ENCODE peak calls at places on chromosomes 4 and X, in four cellular contexts. K is upper lobe of right lung, M is cardiac muscle cell, H is left colon. V is an unnamed sample.

GRCh38 chr4:71304289-71304850 is 34.5 kb upstream of the SLC4A4 start:
- DNase-seq in H (no peak), K (no peak), M (no peak), V (no peak)

GRCh38 chr4:60201052-60201673 is 999.0 kb upstream of the ADGRL3 start:
- DNase-seq in H (no peak), K (no peak), M (peak; percentile 80), V (peak; percentile 62)

GRCh38 chr4:158858410-158859189 is 89.8 kb downstream of the FNIP2 start:
- DNase-seq in H (no peak), M (no peak), K (no peak), V (no peak)

GRCh38 chr4:70628444-70628843 is at the start of gene ENAM:
- DNase-seq in K (no peak), M (no peak), H (no peak), V (no peak)

GRCh38 chr4:25568788-25569231 is 86.8 kb upstream of the SLC34A2 start:
- DNase-seq in M (no peak), K (no peak), H (peak; percentile 37), V (no peak)

GRCh38 chr4:98260047-98260578 is 1.1 kb upstream of the RAP1GDS1 start:
- DNase-seq in H (peak; percentile 58), M (peak; percentile 67), K (peak; percentile 86), V (peak; percentile 59)

GRCh38 chr4:152594981-152595916 is 59.4 kb upstream of the FBXW7 start:
- DNase-seq in H (no peak), M (no peak), K (no peak), V (no peak)

GRCh38 chrX:18927558-18927957 is 56.4 kb downstream of the PHKA2 start:
- DNase-seq in M (no peak), K (no peak), H (no peak), V (no peak)

GRCh38 chr4:3345384-3345783 is 52.6 kb downstream of the RGS12 start:
- DNase-seq in K (no peak), M (no peak), H (no peak), V (no peak)

GRCh38 chr4:162015090-162015489 is 148.7 kb downstream of the FSTL5 start:
- DNase-seq in K (no peak), M (no peak), H (no peak), V (no peak)

GRCh38 chr4:99949034-99949998 is 759 bp downstream of the H2AZ1 start:
- DNase-seq in M (peak; percentile 97), H (peak; percentile 95), K (peak; percentile 92), V (peak; percentile 93)

V was measured in BE2C.